ENCODE peak calls at places on chromosomes 1 and 21, in seven cellular contexts. S is AG10803, B is psoas muscle, L is choroid plexus epithelial cell, P is AG09309, D is HFF-Myc, G is thoracic aorta. J is an unnamed sample.

GRCh38 chr1:212368073-212368484 is 46.6 kb downstream of the PACC1 start:
- DNase-seq in S (peak), B (no peak), L (peak), P (peak), D (peak), G (no peak), J (peak)

GRCh38 chr1:43614211-43614610 is 35.7 kb upstream of the KDM4A start:
- DNase-seq in S (no peak), B (no peak), L (no peak), P (no peak), D (no peak), G (no peak), J (no peak)

GRCh38 chr1:152185544-152186391 is 26.7 kb upstream of the RPTN start:
- DNase-seq in S (peak), B (no peak), L (peak), P (peak), D (peak), G (no peak), J (no peak)

GRCh38 chr1:84712288-84712874 is 22.1 kb upstream of the SSX2IP start:
- DNase-seq in S (peak), B (no peak), L (peak), P (no peak), D (no peak), G (no peak), J (no peak)

GRCh38 chr1:61743716-61744620 is 1.7 kb downstream of the PATJ start:
- DNase-seq in S (no peak), B (no peak), L (peak), P (no peak), D (no peak), G (no peak), J (no peak)

GRCh38 chr21:42443876-42444744 is 40.4 kb downstream of the UBASH3A start:
- DNase-seq in S (no peak), B (no peak), L (no peak), P (no peak), D (no peak), G (no peak), J (no peak)

GRCh38 chr1:2100775-2101108 is 50.5 kb downstream of the PRKCZ start:
- DNase-seq in S (no peak), B (no peak), L (no peak), P (no peak), D (no peak), G (no peak), J (no peak)

GRCh38 chr1:218201004-218201403 is 84.1 kb upstream of the RRP15 start:
- DNase-seq in S (peak), B (no peak), L (no peak), P (no peak), D (no peak), G (no peak), J (peak)

GRCh38 chr1:202084791-202085681 is 37.7 kb upstream of the GPR37L1 start:
- DNase-seq in S (no peak), B (no peak), L (no peak), P (no peak), D (no peak), G (no peak), J (peak)

GRCh38 chr1:110309768-110310167 is 29.4 kb upstream of the RBM15 start:
- DNase-seq in S (peak), B (no peak), L (peak), P (peak), D (peak), G (no peak), J (peak)

GRCh38 chr1:27015260-27015659 is 2.6 kb upstream of the TENT5B start:
- DNase-seq in S (no peak), B (no peak), L (no peak), P (no peak), D (no peak), G (no peak), J (no peak)

GRCh38 chr1:147598631-147599361 is 57.5 kb downstream of the BCL9 start:
- DNase-seq in S (no peak), B (peak), L (no peak), P (no peak), D (no peak), G (no peak), J (no peak)

GRCh38 chr1:147600119-147601111 is 59.1 kb downstream of the BCL9 start:
- DNase-seq in S (peak), B (no peak), L (peak), P (no peak), D (no peak), G (peak), J (no peak)

GRCh38 chr1:147597010-147597409 is 55.7 kb downstream of the BCL9 start:
- DNase-seq in S (no peak), B (no peak), L (no peak), P (no peak), D (no peak), G (no peak), J (no peak)

GRCh38 chr1:147603986-147604385 is 62.7 kb downstream of the BCL9 start:
- DNase-seq in S (no peak), B (no peak), L (no peak), P (no peak), D (no peak), G (no peak), J (no peak)

GRCh38 chr1:147599362-147600118 is 58.2 kb downstream of the BCL9 start:
- DNase-seq in S (peak), B (peak), L (peak), P (peak), D (peak), G (peak), J (peak)
- TF ChIP-seq CTCF in S (no peak), B (no peak), L (no peak), P (no peak), D (no peak), G (peak), J (no peak)

GRCh38 chr1:115086176-115086830 is 3.0 kb downstream of the TSPAN2 start:
- DNase-seq in S (no peak), B (no peak), L (no peak), P (no peak), D (no peak), G (no peak), J (no peak)

GRCh38 chr1:115090547-115090946 is 1.2 kb upstream of the TSPAN2 start:
- DNase-seq in S (no peak), B (no peak), L (peak), P (no peak), D (no peak), G (peak), J (no peak)

GRCh38 chr1:115089443-115090340 is at the start of gene TSPAN2:
- DNase-seq in S (peak), B (peak), L (peak), P (no peak), D (no peak), G (peak), J (no peak)

GRCh38 chr1:115088871-115089442 is 346 bp downstream of the TSPAN2 start:
- DNase-seq in S (no peak), B (no peak), L (no peak), P (no peak), D (no peak), G (no peak), J (no peak)

GRCh38 chr1:115088115-115088794 is 1.0 kb downstream of the TSPAN2 start:
- DNase-seq in S (no peak), B (no peak), L (no peak), P (no peak), D (no peak), G (no peak), J (no peak)
- H3K4me3 ChIP-seq in S (no peak), B (peak), L (no peak), P (no peak), D (no peak), G (peak), J (no peak)

GRCh38 chr21:39036581-39036980 is 146.7 kb downstream of the PSMG1 start:
- DNase-seq in S (no peak), B (no peak), L (no peak), P (no peak), D (no peak), G (no peak), J (no peak)

GRCh38 chr21:39034590-39035536 is 148.4 kb downstream of the PSMG1 start:
- DNase-seq in S (no peak), B (no peak), L (no peak), P (no peak), D (no peak), G (no peak), J (no peak)

GRCh38 chr21:39040494-39041110 is 142.6 kb downstream of the PSMG1 start:
- DNase-seq in S (no peak), B (no peak), L (no peak), P (no peak), D (no peak), G (no peak), J (no peak)

GRCh38 chr21:39033878-39034589 is 149.2 kb downstream of the PSMG1 start:
- DNase-seq in S (no peak), B (no peak), L (peak), P (no peak), D (no peak), G (no peak), J (no peak)

DNA sequence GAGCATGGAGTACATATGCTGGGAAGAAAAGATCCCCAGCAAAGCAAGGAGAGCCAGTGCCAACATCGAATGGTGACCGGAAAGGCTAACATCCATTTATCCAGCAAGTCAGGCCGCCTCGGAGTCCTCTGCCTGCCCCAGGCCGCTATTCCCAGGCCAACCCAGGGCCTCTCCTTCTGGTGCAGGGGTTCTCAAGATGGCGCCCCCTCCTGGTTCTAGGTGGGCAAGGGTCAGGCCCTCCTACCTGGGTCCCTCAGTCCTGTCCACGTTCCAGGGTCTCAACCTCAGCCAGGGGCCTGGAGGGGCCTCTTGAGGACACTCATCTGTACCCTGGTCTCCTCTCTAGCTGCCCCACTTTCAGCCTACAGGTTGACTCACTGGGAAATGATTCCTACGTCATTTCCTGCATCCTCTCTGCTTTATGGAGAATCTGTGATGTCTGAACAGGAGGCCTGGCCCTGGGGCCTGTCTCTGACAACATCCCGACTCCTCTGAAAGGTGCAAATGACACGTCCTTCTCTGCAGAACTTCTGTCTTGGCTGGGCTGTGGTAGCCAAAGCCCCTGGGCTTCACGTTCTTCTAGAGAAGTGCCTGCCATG is 145.3 kb downstream of the PSMG1 start:
- DNase-seq in S (no peak), B (no peak), L (peak), P (no peak), D (no peak), G (no peak), J (no peak)
- TF ChIP-seq CTCF in S (no peak), B (no peak), L (peak), P (peak), D (peak), G (no peak), J (peak)

GRCh38 chr1:216945506-216946080 is 222.4 kb upstream of the ESRRG start:
- DNase-seq in S (no peak), B (no peak), L (no peak), P (no peak), D (no peak), G (no peak), J (no peak)
- H3K4me3 ChIP-seq in S (no peak), B (no peak), L (no peak), P (no peak), D (no peak), G (no peak), J (no peak)

DNA sequence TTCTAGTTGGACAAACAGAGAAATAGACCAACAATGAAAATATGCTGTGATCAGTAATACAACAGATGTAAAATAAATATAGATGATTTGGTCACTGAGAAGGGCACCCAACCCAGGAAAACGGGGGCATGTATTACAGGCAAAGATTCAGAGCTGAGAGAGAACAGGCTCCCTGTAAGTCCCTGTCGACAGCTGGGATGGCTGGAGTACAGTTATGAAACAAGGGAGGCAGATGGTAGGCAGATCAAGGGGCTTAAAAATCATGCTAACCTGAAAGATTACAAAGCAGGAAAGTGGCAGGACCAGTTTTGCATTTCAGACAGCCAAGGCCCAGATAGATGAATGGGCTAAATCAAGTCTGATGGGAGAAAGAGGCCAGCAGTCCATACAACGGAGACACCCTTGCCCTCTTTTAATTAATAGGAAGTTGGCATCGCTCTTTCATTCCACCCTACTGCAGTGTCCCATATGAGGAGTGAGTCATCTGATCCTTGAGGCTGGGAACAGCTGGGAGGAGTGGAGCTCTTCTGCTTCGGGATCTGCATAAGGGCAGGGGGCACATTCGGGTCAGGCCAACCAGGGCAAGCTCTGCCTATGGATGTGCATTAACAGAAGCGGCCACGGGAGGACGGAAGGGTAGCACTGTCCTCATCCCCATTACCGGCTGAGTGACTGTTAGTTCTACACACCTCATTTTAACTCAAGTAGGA is 171.1 kb downstream of the DAB1 start:
- DNase-seq in S (peak), B (no peak), L (no peak), P (no peak), D (no peak), G (no peak), J (no peak)
- TF ChIP-seq CTCF in S (no peak), B (no peak), L (no peak), P (no peak), D (no peak), G (no peak), J (no peak)

GRCh38 chr1:183812686-183813569 is 8.0 kb downstream of the RGL1 start:
- DNase-seq in S (peak), B (no peak), L (peak), P (no peak), D (no peak), G (no peak), J (no peak)
- H3K4me3 ChIP-seq in S (no peak), B (no peak), L (no peak), P (no peak), D (no peak), G (peak), J (no peak)

GRCh38 chr1:221839321-221839720 is 97.4 kb upstream of the DUSP10 start:
- DNase-seq in S (no peak), B (no peak), L (no peak), P (no peak), D (no peak), G (no peak), J (no peak)
- TF ChIP-seq CTCF in S (no peak), B (no peak), L (no peak), P (no peak), D (no peak), G (no peak), J (no peak)

DNA sequence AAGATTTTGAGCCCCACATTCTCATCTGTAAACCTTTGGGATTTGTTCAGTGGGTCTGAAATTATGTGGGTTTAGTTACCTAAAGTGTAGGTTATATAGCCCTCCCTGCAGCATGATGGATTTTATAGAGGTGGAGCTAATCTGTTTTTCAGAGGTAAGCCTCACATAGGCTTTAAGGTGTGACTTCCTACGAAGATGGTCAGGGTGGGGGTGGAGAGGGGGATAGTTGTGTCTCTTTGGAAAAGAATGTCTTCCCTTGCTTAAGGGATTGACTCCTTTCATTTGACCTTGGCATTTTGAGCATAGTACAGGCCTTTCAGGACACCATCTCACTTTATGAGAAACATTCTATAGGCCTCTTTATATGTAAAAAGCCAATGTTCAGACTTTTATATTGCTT is 3.4 kb downstream of the CACHD1 start:
- DNase-seq in S (no peak), B (no peak), L (no peak), P (no peak), D (no peak), G (no peak), J (no peak)
- H3K4me3 ChIP-seq in S (no peak), B (no peak), L (no peak), P (no peak), D (peak), G (no peak), J (no peak)